ENCODE peak calls at places on chromosomes 5 and 9, in nine cellular contexts. M, T, F, J, K, Z, D, E and S are unnamed samples.

GRCh38 chr5:72241346-72242003 is 78.6 kb downstream of the MRPS27 start:
- DNase-seq in M (no peak), T (no peak), F (no peak), J (no peak), K (no peak), Z (no peak), D (no peak), E (no peak), S (peak)

GRCh38 chr9:105713260-105713938 is 19.1 kb downstream of the TMEM38B start:
- DNase-seq in M (no peak), T (no peak), F (no peak), J (no peak), K (no peak), Z (no peak), D (no peak), E (no peak), S (no peak)

GRCh38 chr5:15643731-15644130 is 143.8 kb downstream of the FBXL7 start:
- DNase-seq in M (no peak), T (no peak), F (no peak), J (no peak), K (no peak), Z (no peak), D (no peak), E (no peak), S (no peak)

GRCh38 chr9:118929317-118929716 is 439.9 kb downstream of the BRINP1 start:
- DNase-seq in M (no peak), T (no peak), F (no peak), J (peak), K (no peak), Z (no peak), D (no peak), E (no peak), S (no peak)

GRCh38 chr9:110340306-110340705 is 2.6 kb upstream of the TXNDC8 start:
- DNase-seq in M (no peak), T (no peak), F (no peak), J (no peak), K (no peak), Z (no peak), D (no peak), E (no peak), S (no peak)

GRCh38 chr5:128574041-128574440 is 36.0 kb upstream of the FBN2 start:
- DNase-seq in M (no peak), T (no peak), F (no peak), J (peak), K (no peak), Z (no peak), D (no peak), E (no peak), S (no peak)

GRCh38 chr5:161786686-161787085 is 61.2 kb upstream of the GABRA1 start:
- DNase-seq in M (no peak), T (no peak), F (no peak), J (no peak), K (no peak), Z (no peak), D (no peak), E (no peak), S (no peak)

GRCh38 chr9:107208121-107208520 is 75.0 kb upstream of the RAD23B start:
- DNase-seq in M (no peak), T (no peak), F (no peak), J (peak), K (no peak), Z (no peak), D (no peak), E (no peak), S (no peak)

GRCh38 chr5:172410160-172410559 is 44.2 kb downstream of the SH3PXD2B start:
- DNase-seq in M (no peak), T (peak), F (no peak), J (peak), K (no peak), Z (no peak), D (no peak), E (peak), S (no peak)

GRCh38 chr5:135034186-135034962 is at the start of gene PITX1:
- DNase-seq in M (no peak), T (no peak), F (no peak), J (peak), K (no peak), Z (peak), D (peak), E (peak), S (no peak)

GRCh38 chr5:81164936-81165335 is 68.2 kb upstream of the CKMT2 start:
- DNase-seq in M (no peak), T (no peak), F (no peak), J (peak), K (no peak), Z (no peak), D (no peak), E (no peak), S (no peak)

GRCh38 chr5:66710557-66710956 is 114.4 kb downstream of the MAST4 start:
- DNase-seq in M (no peak), T (no peak), F (no peak), J (peak), K (no peak), Z (no peak), D (no peak), E (no peak), S (peak)

GRCh38 chr5:53069626-53070025 is 39.9 kb downstream of the MOCS2 start:
- DNase-seq in M (no peak), T (peak), F (no peak), J (peak), K (no peak), Z (no peak), D (peak), E (no peak), S (no peak)